ENCODE peak calls at places on chromosomes 5 and 9, in ten cellular contexts. A is nephron progenitor cell; T is H9; B is tibial nerve; D is activated B cell treated with CpG ODN at 0.5 μM for 24 hours; P is kidney; Q is lung; N is CD8-positive, alpha-beta T cell; F is A673; S is BJ. U is an unnamed sample.

GRCh38 chr5:81194633-81195333 is 38.3 kb upstream of the CKMT2 start:
- DNase-seq in D (peak), Q (peak), N (peak), T (peak), B (peak), A (peak), F (peak), P (peak), S (peak), U (no peak)

GRCh38 chr5:107329850-107330249 is 340.9 kb downstream of the EFNA5 start:
- DNase-seq in A (no peak), D (no peak), B (no peak), S (no peak), F (no peak), T (no peak), Q (no peak), N (no peak), P (no peak), U (no peak)

GRCh38 chr5:168987540-168988300 is 313.2 kb downstream of the SLIT3 start:
- DNase-seq in D (no peak), Q (peak), T (peak), N (no peak), S (no peak), A (peak), B (peak), F (peak), P (no peak), U (no peak)

GRCh38 chr9:68690088-68690487 is 15.0 kb upstream of the PIP5K1B start:
- DNase-seq in B (no peak), P (peak), A (no peak), F (no peak), D (no peak), Q (peak), N (no peak), S (no peak), T (no peak), U (no peak)

GRCh38 chr9:90331826-90332575 is 310.6 kb downstream of the DIRAS2 start:
- DNase-seq in F (no peak), T (no peak), N (no peak), D (no peak), B (no peak), Q (no peak), S (peak), P (no peak), A (no peak), U (no peak)

GRCh38 chr5:138696501-138696900 is 56.7 kb upstream of the CTNNA1 start:
- DNase-seq in Q (no peak), N (no peak), A (no peak), F (no peak), T (no peak), B (no peak), P (no peak), S (no peak), D (no peak), U (no peak)

GRCh38 chr5:135651156-135651555 is 72.4 kb upstream of the CXCL14 start:
- DNase-seq in T (no peak), P (no peak), B (no peak), D (no peak), A (no peak), S (no peak), N (no peak), F (peak), Q (no peak), U (no peak)

GRCh38 chr9:95197692-95198271 is 119.7 kb downstream of the FANCC start:
- DNase-seq in Q (no peak), N (no peak), F (peak), S (no peak), T (no peak), P (no peak), B (no peak), D (no peak), A (no peak), U (no peak)

GRCh38 chr5:157900644-157901043 is 41.7 kb upstream of the CLINT1 start:
- DNase-seq in A (no peak), F (no peak), B (no peak), Q (no peak), D (no peak), P (no peak), N (no peak), S (no peak), T (no peak), U (no peak)

GRCh38 chr9:128532581-128532980 is 19.8 kb upstream of the SPTAN1 start:
- DNase-seq in B (no peak), A (no peak), P (no peak), T (no peak), D (no peak), F (no peak), N (no peak), S (no peak), Q (no peak), U (no peak)

GRCh38 chr5:152427691-152428090 is 22.6 kb upstream of the NMUR2 start:
- DNase-seq in D (no peak), A (no peak), P (no peak), F (no peak), N (no peak), B (no peak), S (no peak), Q (no peak), T (no peak), U (no peak)

GRCh38 chr9:131627326-131627845 is 82.1 kb downstream of the PRRT1B start:
- DNase-seq in A (no peak), P (peak), T (no peak), N (no peak), B (no peak), S (no peak), Q (no peak), D (no peak), F (no peak), U (no peak)

GRCh38 chr5:55535199-55535905 is 588 bp upstream of the PLPP1 start:
- DNase-seq in B (no peak), F (no peak), A (peak), S (no peak), T (no peak), Q (no peak), P (no peak), D (no peak), N (no peak), U (no peak)

GRCh38 chr9:6564370-6564769 is 81.2 kb downstream of the GLDC start:
- DNase-seq in P (no peak), S (peak), T (no peak), B (no peak), F (no peak), N (no peak), A (no peak), Q (no peak), D (no peak), U (no peak)

GRCh38 chr9:126173401-126173800 is 153.2 kb upstream of the MVB12B start:
- DNase-seq in T (no peak), F (no peak), Q (peak), A (no peak), P (no peak), N (no peak), D (no peak), B (no peak), S (no peak), U (no peak)

GRCh38 chr9:134983094-134983493 is 65.4 kb upstream of the FCN1 start:
- DNase-seq in F (no peak), B (no peak), S (no peak), Q (no peak), P (peak), A (peak), D (no peak), N (no peak), T (peak), U (no peak)
- TF ChIP-seq CTCF in F (no peak), B (peak), S (no peak), Q (no peak), P (peak), A (peak), D (no peak), N (no peak), T (peak), U (peak)

GRCh38 chr5:43649256-43649655 is 46.3 kb downstream of the NNT start:
- DNase-seq in B (no peak), D (no peak), N (no peak), P (no peak), T (no peak), A (no peak), Q (no peak), F (no peak), S (no peak), U (no peak)

GRCh38 chr5:43643750-43644149 is 40.8 kb downstream of the NNT start:
- DNase-seq in Q (no peak), A (no peak), S (no peak), D (no peak), B (no peak), F (no peak), N (no peak), T (no peak), P (no peak), U (no peak)

GRCh38 chr5:43648499-43649124 is 45.6 kb downstream of the NNT start:
- DNase-seq in A (no peak), D (no peak), Q (no peak), N (no peak), S (peak), F (no peak), P (no peak), T (no peak), B (peak), U (no peak)

GRCh38 chr5:43647789-43648188 is 44.8 kb downstream of the NNT start:
- DNase-seq in A (no peak), D (no peak), P (no peak), T (no peak), B (no peak), N (no peak), S (no peak), F (no peak), Q (no peak), U (no peak)

DNA sequence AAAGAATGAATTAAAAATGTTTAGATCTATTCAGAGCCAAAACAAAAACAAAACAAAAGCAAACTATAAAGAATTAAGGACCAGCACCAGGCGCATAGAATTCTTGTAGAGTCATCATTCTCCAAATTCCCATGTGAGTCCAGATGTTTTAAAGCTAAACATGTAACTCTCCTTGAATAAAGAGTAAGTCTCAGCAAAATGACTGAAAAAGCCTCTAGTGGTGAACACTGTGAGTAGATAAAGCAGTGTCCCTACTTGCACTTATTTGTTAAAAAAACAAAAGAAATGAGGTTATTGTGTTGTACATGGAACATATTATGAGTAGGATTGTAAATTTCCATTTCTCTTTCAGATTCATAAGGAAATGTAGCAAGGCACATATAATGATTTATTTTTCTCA is 44.0 kb downstream of the NNT start:
- DNase-seq in Q (no peak), N (no peak), D (no peak), B (no peak), T (no peak), A (no peak), P (no peak), F (no peak), S (no peak), U (no peak)
- TF ChIP-seq CTCF in Q (no peak), N (no peak), D (no peak), B (no peak), T (no peak), A (no peak), P (no peak), F (peak), S (peak), U (peak)

DNA sequence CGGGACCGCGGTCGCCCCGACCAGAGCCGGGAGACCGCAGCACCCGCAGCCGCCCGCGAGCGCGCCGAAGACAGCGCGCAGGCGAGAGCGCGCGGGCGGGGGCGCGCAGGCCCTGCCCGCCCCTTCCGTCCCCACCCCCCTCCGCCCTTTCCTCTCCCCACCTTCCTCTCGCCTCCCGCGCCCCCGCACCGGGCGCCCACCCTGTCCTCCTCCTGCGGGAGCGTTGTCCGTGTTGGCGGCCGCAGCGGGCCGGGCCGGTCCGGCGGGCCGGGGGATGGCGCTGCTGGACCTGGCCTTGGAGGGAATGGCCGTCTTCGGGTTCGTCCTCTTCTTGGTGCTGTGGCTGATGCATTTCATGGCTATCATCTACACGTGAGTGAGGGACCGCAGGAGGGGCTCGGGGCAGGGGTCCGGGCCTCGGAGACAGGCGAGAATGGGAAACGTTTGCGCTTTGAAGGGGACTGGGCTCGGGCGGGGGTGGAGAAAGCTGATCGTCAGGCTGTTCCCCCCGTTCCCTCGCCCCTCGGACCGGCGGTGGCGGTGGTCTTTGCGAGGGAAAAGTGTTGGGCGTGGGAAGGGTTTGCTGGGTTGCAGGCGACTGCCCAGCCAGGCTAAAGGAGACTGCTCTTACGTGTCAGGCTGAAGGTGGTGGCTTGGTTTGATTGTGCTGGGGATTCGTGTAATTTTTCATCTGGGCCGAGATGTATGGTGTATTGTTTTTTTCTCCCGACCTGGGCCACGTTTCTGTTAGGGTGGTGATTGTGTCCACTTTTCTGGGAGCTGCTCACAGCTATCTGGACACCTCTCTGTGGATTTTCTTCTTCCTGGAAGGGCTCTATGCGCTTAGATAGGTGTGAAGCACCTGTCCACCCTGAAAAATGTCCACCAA is 572 bp downstream of the UGCG start:
- DNase-seq in P (peak), Q (peak), N (no peak), A (peak), D (no peak), T (peak), S (no peak), B (peak), F (peak), U (no peak)
- TF ChIP-seq CTCF in P (no peak), Q (no peak), N (no peak), A (no peak), D (no peak), T (peak), S (peak), B (no peak), F (peak), U (peak)

GRCh38 chr5:34789021-34789531 is 49.9 kb upstream of the TTC23L start:
- DNase-seq in T (no peak), Q (no peak), A (no peak), N (no peak), F (no peak), D (no peak), P (no peak), S (peak), B (no peak), U (no peak)
- TF ChIP-seq CTCF in T (no peak), Q (no peak), A (no peak), N (no peak), F (no peak), D (no peak), P (no peak), S (no peak), B (no peak), U (no peak)